ENCODE peak calls at places on chromosomes 3 and 15, in seven cellular contexts. Y, Z, I, K, B, E and L are unnamed samples.

GRCh38 chr3:32384938-32385337 is 6.7 kb upstream of the CMTM7 start:
- DNase-seq in Y (no peak), Z (no peak), I (no peak), K (no peak), B (no peak), E (peak; percentile 57), L (no peak)

GRCh38 chr3:169494982-169495381 is 168.5 kb downstream of the MECOM start:
- DNase-seq in Y (no peak), Z (no peak), I (no peak), K (no peak), B (no peak), E (no peak), L (no peak)

GRCh38 chr3:152943645-152944044 is 108.7 kb downstream of the P2RY1 start:
- DNase-seq in Y (no peak), Z (no peak), I (no peak), K (no peak), B (no peak), E (no peak), L (peak; percentile 65)

GRCh38 chr3:104102386-104102785 is 1264.3 kb upstream of the ALCAM start:
- DNase-seq in Y (no peak), Z (no peak), I (peak; percentile 57), K (no peak), B (no peak), E (peak; percentile 55), L (peak; percentile 64)

GRCh38 chr15:36356978-36357582 is 222.3 kb upstream of the CDIN1 start:
- DNase-seq in Y (no peak), Z (no peak), I (no peak), K (no peak), B (peak; percentile 44), E (peak; percentile 84), L (no peak)

GRCh38 chr3:35737080-35737479 is 97.8 kb downstream of the ARPP21 start:
- DNase-seq in Y (no peak), Z (no peak), I (no peak), K (no peak), B (no peak), E (no peak), L (no peak)

GRCh38 chr15:65512807-65513416 is 4.6 kb downstream of the DPP8 start:
- DNase-seq in Y (peak; percentile 50), Z (no peak), I (no peak), K (peak; percentile 84), B (peak; percentile 91), E (peak; percentile 90), L (no peak)

GRCh38 chr3:95511915-95512314 is 1302.5 kb upstream of the EPHA6 start:
- DNase-seq in Y (no peak), Z (no peak), I (no peak), K (no peak), B (no peak), E (no peak), L (no peak)

GRCh38 chr3:194148383-194148782 is 12.4 kb downstream of the HES1 start:
- DNase-seq in Y (no peak), Z (peak; percentile 82), I (no peak), K (peak; percentile 63), B (no peak), E (peak; percentile 16), L (no peak)

GRCh38 chr15:81506071-81506470 is 132.1 kb upstream of the TMC3 start:
- DNase-seq in Y (no peak), Z (no peak), I (no peak), K (no peak), B (no peak), E (no peak), L (no peak)

GRCh38 chr15:93894438-93894837 is 336.9 kb upstream of the MCTP2 start:
- DNase-seq in Y (no peak), Z (no peak), I (no peak), K (no peak), B (no peak), E (no peak), L (no peak)

GRCh38 chr3:129796146-129796545 is 97.4 kb downstream of the TMCC1 start:
- DNase-seq in Y (no peak), Z (no peak), I (no peak), K (no peak), B (no peak), E (no peak), L (no peak)

GRCh38 chr3:136186330-136186729 is 9.8 kb downstream of the MSL2 start:
- DNase-seq in Y (no peak), Z (no peak), I (peak; percentile 23), K (no peak), B (no peak), E (no peak), L (peak; percentile 43)

GRCh38 chr3:13790376-13791219 is 89.3 kb downstream of the WNT7A start:
- DNase-seq in Y (no peak), Z (no peak), I (no peak), K (no peak), B (no peak), E (no peak), L (no peak)

GRCh38 chr15:41969851-41970431 is 2.4 kb downstream of the EHD4 start:
- DNase-seq in Y (no peak), Z (peak; percentile 76), I (no peak), K (no peak), B (no peak), E (no peak), L (peak; percentile 26)

GRCh38 chr3:12560505-12561188 is 3.8 kb downstream of the MKRN2 start:
- DNase-seq in Y (no peak), Z (peak; percentile 36), I (no peak), K (no peak), B (no peak), E (no peak), L (no peak)

GRCh38 chr3:12557472-12558105 is 702 bp downstream of the MKRN2 start:
- DNase-seq in Y (no peak), Z (no peak), I (no peak), K (no peak), B (no peak), E (peak; percentile 56), L (peak; percentile 40)

GRCh38 chr3:12559520-12559919 is 2.6 kb downstream of the MKRN2 start:
- DNase-seq in Y (no peak), Z (no peak), I (no peak), K (no peak), B (no peak), E (no peak), L (no peak)

GRCh38 chr3:12556723-12557471 is at the start of gene MKRN2:
- DNase-seq in Y (peak; percentile 88), Z (peak; percentile 97), I (peak; percentile 90), K (peak; percentile 91), B (peak; percentile 75), E (peak; percentile 76), L (peak; percentile 95)

GRCh38 chr3:12558706-12559105 is 1.8 kb downstream of the MKRN2 start:
- DNase-seq in Y (no peak), Z (peak; percentile 3), I (no peak), K (no peak), B (no peak), E (no peak), L (peak; percentile 38)
- H3K4me3 ChIP-seq in Y (peak overlapping the region; percentile 93), Z (no peak overlapping the region), I (peak overlapping the region; percentile 79), K (no peak overlapping the region), B (no peak overlapping the region), E (no peak overlapping the region), L (peak overlapping the region; percentile 78)

DNA sequence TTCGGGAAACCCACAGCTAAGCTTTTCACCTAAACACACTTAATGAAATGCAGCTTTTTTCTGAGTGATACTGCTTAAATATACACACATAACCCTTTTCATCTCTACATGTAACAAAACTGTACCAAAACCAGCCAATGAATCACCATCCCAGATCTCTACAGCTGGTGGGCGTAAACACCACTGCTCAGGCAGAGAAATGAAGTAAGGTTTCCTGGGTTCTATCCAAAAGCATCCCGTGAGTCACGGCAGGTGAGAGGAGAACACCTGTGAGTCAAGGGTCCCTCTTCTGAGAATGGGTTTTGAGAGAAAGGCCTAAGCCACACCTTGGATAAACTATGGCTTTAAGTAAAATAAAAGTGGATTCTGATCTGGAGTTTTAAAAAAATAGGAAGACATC is 2.6 kb downstream of the CLDN1 start:
- DNase-seq in Y (no peak), Z (no peak), I (no peak), K (no peak), B (no peak), E (no peak), L (peak; percentile 97)
- H3K4me3 ChIP-seq in Y (no peak overlapping the region), Z (no peak overlapping the region), I (no peak overlapping the region), K (peak overlapping the region; percentile 52), B (peak overlapping the region; percentile 60), E (no peak overlapping the region), L (peak overlapping the region; percentile 69)

GRCh38 chr15:45169608-45170480 is 17.9 kb downstream of the SHF start:
- DNase-seq in Y (no peak), Z (no peak), I (no peak), K (no peak), B (no peak), E (no peak), L (no peak)

GRCh38 chr15:45168286-45168685 is 19.5 kb downstream of the SHF start:
- DNase-seq in Y (no peak), Z (no peak), I (no peak), K (no peak), B (no peak), E (no peak), L (no peak)

GRCh38 chr15:45167631-45168205 is 20.0 kb downstream of the SHF start:
- DNase-seq in Y (no peak), Z (no peak), I (no peak), K (no peak), B (no peak), E (no peak), L (no peak)

GRCh38 chr15:45166792-45167630 is 20.8 kb downstream of the SHF start:
- DNase-seq in Y (peak; percentile 86), Z (peak; percentile 96), I (peak; percentile 91), K (peak; percentile 93), B (peak; percentile 91), E (peak; percentile 77), L (peak; percentile 82)

DNA sequence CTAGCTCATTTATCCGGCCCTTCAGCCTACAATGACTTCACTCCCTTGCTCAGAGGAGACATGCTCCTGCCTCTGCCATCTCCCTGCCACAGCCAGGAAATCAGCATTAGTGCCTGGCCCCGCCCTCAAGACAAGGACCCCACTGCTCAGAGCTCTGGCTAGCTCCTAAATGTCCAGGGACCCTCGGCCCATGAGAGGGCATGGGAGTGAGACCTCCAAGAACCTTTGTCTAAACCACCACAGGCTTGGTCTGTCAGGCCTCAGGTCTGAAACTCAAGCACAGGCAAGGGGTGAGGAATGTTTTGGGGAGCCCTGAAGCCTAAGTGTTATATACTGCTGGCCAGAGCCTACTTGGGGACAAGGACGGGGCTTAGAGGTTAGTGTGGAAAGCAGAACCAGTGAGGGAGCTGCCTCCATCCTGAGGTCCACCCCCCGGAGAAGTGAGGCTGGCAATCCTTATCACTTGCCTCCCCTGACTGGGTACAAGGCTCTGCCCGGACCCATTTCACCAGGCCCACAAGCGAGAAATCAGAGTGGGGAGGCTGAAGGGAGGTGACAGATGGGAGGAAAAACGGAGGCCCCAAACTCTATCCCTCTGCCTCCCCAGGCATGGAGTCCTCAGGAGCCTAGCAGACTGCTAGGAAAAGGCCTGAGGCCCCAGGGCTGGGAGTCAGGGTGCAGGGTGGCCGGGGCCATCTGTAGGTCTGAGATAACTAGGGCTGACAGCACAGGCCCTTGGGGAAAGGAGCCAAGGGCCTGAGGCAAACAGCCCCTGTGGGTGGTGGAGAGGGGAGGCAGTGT is 18.8 kb downstream of the SHF start:
- DNase-seq in Y (no peak), Z (no peak), I (no peak), K (no peak), B (no peak), E (no peak), L (no peak)
- H3K4me3 ChIP-seq in Y (no peak overlapping the region), Z (no peak overlapping the region), I (no peak overlapping the region), K (no peak overlapping the region), B (no peak overlapping the region), E (no peak overlapping the region), L (no peak overlapping the region)

GRCh38 chr15:96344706-96345559 is 14.4 kb downstream of the NR2F2 start:
- DNase-seq in Y (no peak), Z (peak; percentile 83), I (no peak), K (peak; percentile 63), B (no peak), E (no peak), L (no peak)
- H3K4me3 ChIP-seq in Y (peak overlapping the region; percentile 88), Z (no peak overlapping the region), I (peak overlapping the region; percentile 56), K (peak overlapping the region; percentile 46), B (peak overlapping the region; percentile 90), E (peak overlapping the region; percentile 52), L (no peak overlapping the region)